ENCODE peak calls at places on chromosomes 6 and 20, in seven cellular contexts. One of them, this sample, is unnamed.

GRCh38 chr6:169949501-169950097 is 198.2 kb downstream of the ERMARD start:
- DNase-seq in fibroblast of mammary gland: no peak
- DNase-seq in H9: no peak
- DNase-seq in tibial nerve: no peak
- DNase-seq in BJ: no peak
- DNase-seq in PC-3: no peak
- DNase-seq in bronchial epithelial cell: no peak
- DNase-seq in this sample: no peak

GRCh38 chr20:16491277-16491912 is 81.9 kb downstream of the KIF16B start:
- DNase-seq in H9: no peak
- DNase-seq in tibial nerve: no peak
- DNase-seq in fibroblast of mammary gland: peak; percentile 80
- DNase-seq in bronchial epithelial cell: no peak
- DNase-seq in BJ: no peak
- DNase-seq in PC-3: no peak
- DNase-seq in this sample: no peak

GRCh38 chr6:39228111-39228971 is 934 bp downstream of the KCNK5 start:
- DNase-seq in H9: no peak
- DNase-seq in bronchial epithelial cell: no peak
- DNase-seq in PC-3: no peak
- DNase-seq in fibroblast of mammary gland: no peak
- DNase-seq in tibial nerve: no peak
- DNase-seq in BJ: no peak
- DNase-seq in this sample: no peak

GRCh38 chr6:24872769-24873168 is 63.0 kb downstream of the RIPOR2 start:
- DNase-seq in H9: no peak
- DNase-seq in PC-3: no peak
- DNase-seq in bronchial epithelial cell: no peak
- DNase-seq in tibial nerve: no peak
- DNase-seq in BJ: no peak
- DNase-seq in fibroblast of mammary gland: no peak
- DNase-seq in this sample: no peak

GRCh38 chr20:44896583-44896982 is 11.1 kb downstream of the YWHAB start:
- DNase-seq in H9: no peak
- DNase-seq in bronchial epithelial cell: no peak
- DNase-seq in PC-3: no peak
- DNase-seq in tibial nerve: no peak
- DNase-seq in BJ: no peak
- DNase-seq in fibroblast of mammary gland: no peak
- DNase-seq in this sample: no peak

GRCh38 chr6:17938885-17939284 is 48.5 kb downstream of the KIF13A start:
- DNase-seq in fibroblast of mammary gland: peak; percentile 58
- DNase-seq in tibial nerve: no peak
- DNase-seq in BJ: peak; percentile 13
- DNase-seq in PC-3: peak; percentile 32
- DNase-seq in H9: no peak
- DNase-seq in bronchial epithelial cell: peak; percentile 65
- DNase-seq in this sample: no peak

GRCh38 chr6:159633196-159633595 is 59.8 kb downstream of the SOD2 start:
- DNase-seq in BJ: no peak
- DNase-seq in H9: no peak
- DNase-seq in tibial nerve: no peak
- DNase-seq in fibroblast of mammary gland: peak; percentile 23
- DNase-seq in bronchial epithelial cell: peak; percentile 23
- DNase-seq in PC-3: peak; percentile 45
- DNase-seq in this sample: no peak

GRCh38 chr6:35452186-35453090 is at the start of gene FANCE:
- DNase-seq in H9: peak; percentile 98
- DNase-seq in tibial nerve: peak; percentile 98
- DNase-seq in fibroblast of mammary gland: peak; percentile 85
- DNase-seq in PC-3: peak; percentile 95
- DNase-seq in bronchial epithelial cell: peak; percentile 79
- DNase-seq in BJ: peak; percentile 61
- DNase-seq in this sample: peak; percentile 94

GRCh38 chr6:148086843-148087242 is 255.8 kb upstream of the SASH1 start:
- DNase-seq in H9: no peak
- DNase-seq in PC-3: peak; percentile 15
- DNase-seq in fibroblast of mammary gland: no peak
- DNase-seq in tibial nerve: no peak
- DNase-seq in BJ: no peak
- DNase-seq in bronchial epithelial cell: no peak
- DNase-seq in this sample: no peak

GRCh38 chr6:32689531-32690505 is 23.4 kb upstream of the HLA-DQB1 start:
- DNase-seq in PC-3: no peak
- DNase-seq in H9: no peak
- DNase-seq in bronchial epithelial cell: no peak
- DNase-seq in BJ: no peak
- DNase-seq in tibial nerve: no peak
- DNase-seq in fibroblast of mammary gland: peak; percentile 10
- DNase-seq in this sample: no peak

GRCh38 chr20:58705525-58705924 is 12.9 kb downstream of the NPEPL1 start:
- DNase-seq in fibroblast of mammary gland: no peak
- DNase-seq in PC-3: no peak
- DNase-seq in tibial nerve: no peak
- DNase-seq in H9: no peak
- DNase-seq in BJ: no peak
- DNase-seq in bronchial epithelial cell: no peak
- DNase-seq in this sample: no peak

GRCh38 chr20:3797592-3798404 is 1.7 kb downstream of the CDC25B start:
- DNase-seq in H9: no peak
- DNase-seq in PC-3: peak; percentile 60
- DNase-seq in tibial nerve: no peak
- DNase-seq in BJ: no peak
- DNase-seq in fibroblast of mammary gland: no peak
- DNase-seq in bronchial epithelial cell: no peak
- DNase-seq in this sample: no peak

GRCh38 chr6:111992851-111993250 is 61.1 kb upstream of the CCN6 start:
- DNase-seq in BJ: no peak
- DNase-seq in H9: no peak
- DNase-seq in PC-3: peak; percentile 60
- DNase-seq in fibroblast of mammary gland: peak; percentile 56
- DNase-seq in tibial nerve: no peak
- DNase-seq in bronchial epithelial cell: peak; percentile 79
- DNase-seq in this sample: no peak

GRCh38 chr6:101396552-101397173 is 3.2 kb downstream of the GRIK2 start:
- DNase-seq in fibroblast of mammary gland: peak; percentile 65
- DNase-seq in H9: peak; percentile 46
- DNase-seq in BJ: no peak
- DNase-seq in tibial nerve: peak; percentile 48
- DNase-seq in bronchial epithelial cell: peak; percentile 52
- DNase-seq in PC-3: peak; percentile 77
- DNase-seq in this sample: peak; percentile 47

GRCh38 chr6:35432291-35432690 is 19.8 kb upstream of the FANCE start:
- DNase-seq in H9: no peak
- DNase-seq in PC-3: no peak
- DNase-seq in tibial nerve: no peak
- DNase-seq in fibroblast of mammary gland: no peak
- DNase-seq in bronchial epithelial cell: no peak
- DNase-seq in BJ: no peak
- DNase-seq in this sample: no peak

GRCh38 chr6:70586114-70586513 is 19.4 kb downstream of the SDHAF4 start:
- DNase-seq in BJ: no peak
- DNase-seq in H9: no peak
- DNase-seq in bronchial epithelial cell: no peak
- DNase-seq in PC-3: no peak
- DNase-seq in fibroblast of mammary gland: no peak
- DNase-seq in tibial nerve: no peak
- DNase-seq in this sample: no peak

GRCh38 chr6:138815797-138816528 is 20.1 kb downstream of the ECT2L start:
- DNase-seq in tibial nerve: peak; percentile 46
- DNase-seq in bronchial epithelial cell: peak; percentile 71
- DNase-seq in fibroblast of mammary gland: peak; percentile 76
- DNase-seq in H9: no peak
- DNase-seq in BJ: no peak
- DNase-seq in PC-3: peak; percentile 69
- DNase-seq in this sample: no peak

GRCh38 chr6:27478141-27478705 is 5.3 kb upstream of the ZNF184 start:
- DNase-seq in tibial nerve: no peak
- DNase-seq in bronchial epithelial cell: peak; percentile 21
- DNase-seq in H9: no peak
- DNase-seq in PC-3: peak; percentile 18
- DNase-seq in BJ: no peak
- DNase-seq in fibroblast of mammary gland: peak; percentile 34
- DNase-seq in this sample: no peak

GRCh38 chr6:122736166-122736565 is 43.4 kb upstream of the FABP7 start:
- DNase-seq in tibial nerve: no peak
- DNase-seq in H9: no peak
- DNase-seq in PC-3: peak; percentile 36
- DNase-seq in fibroblast of mammary gland: no peak
- DNase-seq in BJ: no peak
- DNase-seq in bronchial epithelial cell: peak; percentile 96
- DNase-seq in this sample: no peak

GRCh38 chr6:19638931-19639330 is 198.2 kb upstream of the ID4 start:
- DNase-seq in PC-3: no peak
- DNase-seq in BJ: no peak
- DNase-seq in tibial nerve: no peak
- DNase-seq in H9: no peak
- DNase-seq in bronchial epithelial cell: no peak
- DNase-seq in fibroblast of mammary gland: no peak
- DNase-seq in this sample: no peak

GRCh38 chr6:149897855-149898744 is at the start of gene RAET1E:
- DNase-seq in tibial nerve: no peak
- DNase-seq in H9: no peak
- DNase-seq in BJ: no peak
- DNase-seq in PC-3: no peak
- DNase-seq in bronchial epithelial cell: no peak
- DNase-seq in fibroblast of mammary gland: no peak
- DNase-seq in this sample: no peak

GRCh38 chr20:38187512-38187911 is 22.4 kb upstream of the TGM2 start:
- DNase-seq in BJ: no peak
- DNase-seq in fibroblast of mammary gland: peak; percentile 61
- DNase-seq in PC-3: no peak
- DNase-seq in H9: peak; percentile 60
- DNase-seq in tibial nerve: no peak
- DNase-seq in bronchial epithelial cell: peak; percentile 18
- DNase-seq in this sample: no peak

GRCh38 chr20:19301142-19301541 is 88.7 kb downstream of the SLC24A3 start:
- DNase-seq in bronchial epithelial cell: no peak
- DNase-seq in H9: no peak
- DNase-seq in BJ: no peak
- DNase-seq in PC-3: no peak
- DNase-seq in fibroblast of mammary gland: no peak
- DNase-seq in tibial nerve: no peak
- DNase-seq in this sample: no peak
- TF ChIP-seq CTCF in bronchial epithelial cell: no peak
- TF ChIP-seq CTCF in H9: no peak
- TF ChIP-seq CTCF in BJ: no peak
- TF ChIP-seq CTCF in PC-3: no peak
- TF ChIP-seq CTCF in fibroblast of mammary gland: no peak
- TF ChIP-seq CTCF in tibial nerve: no peak
- TF ChIP-seq CTCF in this sample: no peak

GRCh38 chr6:155319902-155320301 is 5.6 kb upstream of the TFB1M start:
- DNase-seq in BJ: no peak
- DNase-seq in PC-3: no peak
- DNase-seq in H9: no peak
- DNase-seq in tibial nerve: no peak
- DNase-seq in fibroblast of mammary gland: no peak
- DNase-seq in bronchial epithelial cell: no peak
- DNase-seq in this sample: no peak

GRCh38 chr6:155316419-155316818 is 2.1 kb upstream of the TFB1M start:
- DNase-seq in fibroblast of mammary gland: no peak
- DNase-seq in PC-3: no peak
- DNase-seq in BJ: no peak
- DNase-seq in tibial nerve: no peak
- DNase-seq in bronchial epithelial cell: no peak
- DNase-seq in H9: no peak
- DNase-seq in this sample: no peak

GRCh38 chr6:155314773-155315515 is 660 bp upstream of the TFB1M start:
- DNase-seq in bronchial epithelial cell: peak; percentile 83
- DNase-seq in PC-3: peak; percentile 65
- DNase-seq in tibial nerve: peak; percentile 73
- DNase-seq in BJ: peak; percentile 37
- DNase-seq in fibroblast of mammary gland: peak; percentile 95
- DNase-seq in H9: no peak
- DNase-seq in this sample: peak; percentile 61

GRCh38 chr6:155315516-155315871 is 1.2 kb upstream of the TFB1M start:
- DNase-seq in fibroblast of mammary gland: peak; percentile 71
- DNase-seq in tibial nerve: no peak
- DNase-seq in BJ: no peak
- DNase-seq in H9: no peak
- DNase-seq in PC-3: no peak
- DNase-seq in bronchial epithelial cell: no peak
- DNase-seq in this sample: no peak

DNA sequence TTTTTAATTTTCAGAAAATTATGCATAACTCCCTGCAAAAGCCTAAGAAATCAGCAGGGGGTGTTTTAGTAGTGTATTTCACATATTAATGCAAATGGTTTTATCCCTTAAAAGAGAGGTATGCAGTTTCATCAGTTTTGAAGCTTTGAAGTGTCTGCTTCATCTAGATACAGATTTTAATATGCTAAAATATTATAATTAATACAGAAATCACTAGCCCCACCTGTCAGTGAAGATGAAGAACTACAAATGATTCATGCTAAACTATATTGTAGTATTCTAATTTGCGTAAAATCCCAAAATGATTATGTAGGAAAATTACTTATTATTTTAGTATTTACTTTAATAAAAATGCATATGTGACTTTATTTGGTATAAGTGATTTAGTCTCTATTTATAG is 2.9 kb upstream of the TFB1M start:
- DNase-seq in fibroblast of mammary gland: peak; percentile 20
- DNase-seq in tibial nerve: no peak
- DNase-seq in H9: no peak
- DNase-seq in PC-3: peak; percentile 16
- DNase-seq in BJ: no peak
- DNase-seq in bronchial epithelial cell: no peak
- DNase-seq in this sample: no peak
- TF ChIP-seq CTCF in fibroblast of mammary gland: peak; percentile 26
- TF ChIP-seq CTCF in tibial nerve: peak; percentile 16
- TF ChIP-seq CTCF in H9: peak; percentile 30
- TF ChIP-seq CTCF in PC-3: peak; percentile 37
- TF ChIP-seq CTCF in BJ: peak; percentile 20
- TF ChIP-seq CTCF in bronchial epithelial cell: no peak
- TF ChIP-seq CTCF in this sample: no peak

GRCh38 chr6:11595903-11596302 is 58.4 kb downstream of the TMEM170B start:
- DNase-seq in BJ: no peak
- DNase-seq in PC-3: peak; percentile 52
- DNase-seq in H9: no peak
- DNase-seq in tibial nerve: no peak
- DNase-seq in bronchial epithelial cell: peak; percentile 20
- DNase-seq in fibroblast of mammary gland: peak; percentile 14
- DNase-seq in this sample: no peak
- TF ChIP-seq CTCF in BJ: peak; percentile 14
- TF ChIP-seq CTCF in PC-3: peak; percentile 48
- TF ChIP-seq CTCF in H9: peak; percentile 51
- TF ChIP-seq CTCF in tibial nerve: no peak
- TF ChIP-seq CTCF in bronchial epithelial cell: peak; percentile 5
- TF ChIP-seq CTCF in fibroblast of mammary gland: peak; percentile 37
- TF ChIP-seq CTCF in this sample: no peak

DNA sequence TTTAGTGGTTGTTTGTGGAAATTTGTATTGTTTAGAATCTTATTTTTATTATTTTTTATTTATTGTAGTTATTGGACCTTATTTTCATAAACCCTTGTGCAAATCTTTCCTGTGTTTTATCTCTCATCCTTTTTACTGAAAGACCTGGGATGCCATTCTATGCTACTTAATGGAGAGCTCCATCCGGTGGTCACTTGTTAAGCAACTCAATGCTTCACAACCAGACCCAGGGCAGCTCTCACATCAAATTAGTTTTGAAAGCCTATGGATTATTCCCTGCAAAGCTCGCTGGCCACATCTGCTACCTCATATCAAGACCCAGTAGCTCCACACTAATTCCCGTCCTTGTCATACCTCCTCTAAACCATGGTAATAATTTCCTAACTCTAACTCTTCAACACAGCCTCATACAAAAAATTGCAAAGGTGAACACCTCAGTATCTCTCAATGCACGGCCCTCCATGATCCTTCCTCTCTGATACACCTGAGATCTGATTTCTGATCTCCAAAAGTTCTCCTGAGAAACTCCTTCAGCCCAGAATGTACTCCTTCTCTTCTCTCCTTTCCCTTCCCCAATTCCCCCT is 296.6 kb upstream of the MANEA start:
- DNase-seq in bronchial epithelial cell: peak; percentile 31
- DNase-seq in PC-3: peak; percentile 7
- DNase-seq in BJ: no peak
- DNase-seq in fibroblast of mammary gland: peak; percentile 17
- DNase-seq in H9: no peak
- DNase-seq in tibial nerve: peak; percentile 8
- DNase-seq in this sample: no peak
- TF ChIP-seq CTCF in bronchial epithelial cell: peak; percentile 40
- TF ChIP-seq CTCF in PC-3: peak; percentile 32
- TF ChIP-seq CTCF in BJ: peak; percentile 42
- TF ChIP-seq CTCF in fibroblast of mammary gland: peak; percentile 23
- TF ChIP-seq CTCF in H9: peak; percentile 71
- TF ChIP-seq CTCF in tibial nerve: no peak
- TF ChIP-seq CTCF in this sample: no peak